ENCODE peak calls at places on chromosomes 4 and X, in seven cellular contexts. K is activated T-helper 1 cell treated with anti-CD3 and anti-CD28 coated beads, Interleukin-12 subunit alpha, Interleukin-12 subunit beta, Interleukin-2, Interleukin-4 antibody, amounts not matched to agents 30 ng/mL and 10 ng/mL and 1 ng/mL, durations not matched to agents 14 hours and 24 hours and 36 hours; I is H54; B is NCI-H1417; S is adipocyte; J is stimulated activated CD4-positive, alpha-beta T cell treated with anti-CD3 and anti-CD28 coated beads, Interleukin-15, amount 100 ng/mL, for 1 hour; F is activated CD8-positive, alpha-beta T cell treated with anti-CD3 and anti-CD28 coated beads for 36 hours. P is an unnamed sample.

GRCh38 chr4:150236626-150237025 is 158.4 kb downstream of the DCLK2 start:
- DNase-seq in I (no peak), F (no peak), K (no peak), J (no peak), B (no peak), S (peak; percentile 38), P (no peak)

GRCh38 chr4:27000820-27001219 is 140.2 kb downstream of the STIM2 start:
- DNase-seq in F (no peak), J (no peak), I (no peak), K (no peak), B (peak; percentile 31), S (no peak), P (no peak)

GRCh38 chr4:115360441-115360840 is 247.0 kb upstream of the NDST4 start:
- DNase-seq in J (no peak), I (no peak), S (no peak), K (no peak), B (no peak), F (no peak), P (no peak)

GRCh38 chr4:32917586-32917985 is 2197.4 kb downstream of the PCDH7 start:
- DNase-seq in K (no peak), S (no peak), J (no peak), F (no peak), I (no peak), B (no peak), P (no peak)

GRCh38 chr4:138952405-138952804 is 63.2 kb upstream of the NOCT start:
- DNase-seq in B (no peak), J (peak; percentile 8), K (no peak), S (no peak), I (peak; percentile 8), F (peak; percentile 58), P (no peak)

GRCh38 chrX:3713225-3713936 is at the start of gene PRKX:
- DNase-seq in K (peak; percentile 71), S (peak; percentile 72), J (peak; percentile 49), I (peak; percentile 23), B (peak; percentile 71), F (peak; percentile 57), P (peak; percentile 23)

GRCh38 chr4:77880784-77881183 is 18.2 kb downstream of the MRPL1 start:
- DNase-seq in B (no peak), I (no peak), S (no peak), J (no peak), K (no peak), F (no peak), P (no peak)

GRCh38 chr4:33802578-33802977 is 2441.7 kb downstream of the ARAP2 start:
- DNase-seq in S (no peak), K (no peak), I (no peak), B (no peak), J (no peak), F (no peak), P (no peak)

GRCh38 chr4:118989098-118990080 is 100.7 kb downstream of the SYNPO2 start:
- DNase-seq in S (peak; percentile 81), B (peak; percentile 38), F (no peak), I (peak; percentile 19), J (no peak), K (no peak), P (no peak)

GRCh38 chr4:118857760-118858159 is 21.8 kb upstream of the SEC24D start:
- DNase-seq in K (no peak), J (no peak), S (no peak), F (no peak), B (no peak), I (no peak), P (no peak)

GRCh38 chr4:76894537-76894936 is 3.4 kb downstream of the SOWAHB start:
- DNase-seq in K (no peak), S (no peak), F (no peak), I (no peak), B (no peak), J (no peak), P (no peak)

GRCh38 chr4:153532636-153533035 is 66.5 kb downstream of the TMEM131L start:
- DNase-seq in F (no peak), I (no peak), J (no peak), K (no peak), S (no peak), B (no peak), P (no peak)

GRCh38 chrX:28058906-28059305 is 77.7 kb upstream of the DCAF8L1 start:
- DNase-seq in K (no peak), B (peak; percentile 64), S (no peak), F (no peak), I (no peak), J (no peak), P (no peak)